ENCODE peak calls at places on chromosomes 2 and 18, in six cellular contexts. One of them, this sample, is unnamed.

GRCh38 chr2:116223912-116224311 is 1590.6 kb upstream of the DDX18 start:
- DNase-seq in CD8-positive, alpha-beta T cell: no peak
- DNase-seq in astrocyte of the spinal cord: no peak
- DNase-seq in aorta: no peak
- DNase-seq in adrenal gland: no peak
- DNase-seq in cardiac fibroblast: no peak
- DNase-seq in this sample: no peak

GRCh38 chr2:35501076-35501475 is 854.5 kb upstream of the CRIM1 start:
- DNase-seq in CD8-positive, alpha-beta T cell: no peak
- DNase-seq in astrocyte of the spinal cord: no peak
- DNase-seq in aorta: no peak
- DNase-seq in adrenal gland: no peak
- DNase-seq in cardiac fibroblast: no peak
- DNase-seq in this sample: no peak

GRCh38 chr2:177432703-177433102 is 40.1 kb downstream of the AGPS start:
- DNase-seq in CD8-positive, alpha-beta T cell: no peak
- DNase-seq in astrocyte of the spinal cord: no peak
- DNase-seq in aorta: no peak
- DNase-seq in adrenal gland: no peak
- DNase-seq in cardiac fibroblast: no peak
- DNase-seq in this sample: no peak

GRCh38 chr2:19476347-19476746 is 117.9 kb upstream of the OSR1 start:
- DNase-seq in CD8-positive, alpha-beta T cell: no peak
- DNase-seq in astrocyte of the spinal cord: no peak
- DNase-seq in aorta: no peak
- DNase-seq in adrenal gland: no peak
- DNase-seq in cardiac fibroblast: no peak
- DNase-seq in this sample: no peak

GRCh38 chr2:190353537-190353899 is 10.1 kb downstream of the INPP1 start:
- DNase-seq in CD8-positive, alpha-beta T cell: no peak
- DNase-seq in astrocyte of the spinal cord: no peak
- DNase-seq in aorta: no peak
- DNase-seq in adrenal gland: no peak
- DNase-seq in cardiac fibroblast: no peak
- DNase-seq in this sample: no peak

GRCh38 chr18:27843783-27844415 is 333.0 kb downstream of the CDH2 start:
- DNase-seq in CD8-positive, alpha-beta T cell: no peak
- DNase-seq in astrocyte of the spinal cord: peak
- DNase-seq in aorta: no peak
- DNase-seq in adrenal gland: no peak
- DNase-seq in cardiac fibroblast: peak
- DNase-seq in this sample: no peak

GRCh38 chr2:58666571-58666970 is 425.4 kb upstream of the FANCL start:
- DNase-seq in CD8-positive, alpha-beta T cell: no peak
- DNase-seq in astrocyte of the spinal cord: no peak
- DNase-seq in aorta: no peak
- DNase-seq in adrenal gland: no peak
- DNase-seq in cardiac fibroblast: no peak
- DNase-seq in this sample: no peak

GRCh38 chr2:12555012-12555645 is 161.6 kb upstream of the TRIB2 start:
- DNase-seq in CD8-positive, alpha-beta T cell: peak
- DNase-seq in astrocyte of the spinal cord: peak
- DNase-seq in aorta: no peak
- DNase-seq in adrenal gland: no peak
- DNase-seq in cardiac fibroblast: peak
- DNase-seq in this sample: no peak

GRCh38 chr18:69757733-69758132 is 189.9 kb downstream of the CD226 start:
- DNase-seq in CD8-positive, alpha-beta T cell: no peak
- DNase-seq in astrocyte of the spinal cord: peak
- DNase-seq in aorta: no peak
- DNase-seq in adrenal gland: no peak
- DNase-seq in cardiac fibroblast: peak
- DNase-seq in this sample: no peak

GRCh38 chr2:237144516-237144915 is 58.8 kb downstream of the COPS8 start:
- DNase-seq in CD8-positive, alpha-beta T cell: no peak
- DNase-seq in astrocyte of the spinal cord: no peak
- DNase-seq in aorta: no peak
- DNase-seq in adrenal gland: no peak
- DNase-seq in cardiac fibroblast: no peak
- DNase-seq in this sample: no peak

GRCh38 chr2:126657636-126658315 is 1.8 kb downstream of the GYPC start:
- DNase-seq in CD8-positive, alpha-beta T cell: peak
- DNase-seq in astrocyte of the spinal cord: peak
- DNase-seq in aorta: peak
- DNase-seq in adrenal gland: peak
- DNase-seq in cardiac fibroblast: peak
- DNase-seq in this sample: peak

GRCh38 chr2:126658910-126659613 is 3.1 kb downstream of the GYPC start:
- DNase-seq in CD8-positive, alpha-beta T cell: peak
- DNase-seq in astrocyte of the spinal cord: peak
- DNase-seq in aorta: peak
- DNase-seq in adrenal gland: peak
- DNase-seq in cardiac fibroblast: peak
- DNase-seq in this sample: peak

GRCh38 chr2:126660068-126660467 is 4.1 kb downstream of the GYPC start:
- DNase-seq in CD8-positive, alpha-beta T cell: no peak
- DNase-seq in astrocyte of the spinal cord: no peak
- DNase-seq in aorta: no peak
- DNase-seq in adrenal gland: no peak
- DNase-seq in cardiac fibroblast: no peak
- DNase-seq in this sample: no peak

GRCh38 chr2:126657146-126657635 is 1.2 kb downstream of the GYPC start:
- DNase-seq in CD8-positive, alpha-beta T cell: peak
- DNase-seq in astrocyte of the spinal cord: peak
- DNase-seq in aorta: peak
- DNase-seq in adrenal gland: peak
- DNase-seq in cardiac fibroblast: peak
- DNase-seq in this sample: peak

DNA sequence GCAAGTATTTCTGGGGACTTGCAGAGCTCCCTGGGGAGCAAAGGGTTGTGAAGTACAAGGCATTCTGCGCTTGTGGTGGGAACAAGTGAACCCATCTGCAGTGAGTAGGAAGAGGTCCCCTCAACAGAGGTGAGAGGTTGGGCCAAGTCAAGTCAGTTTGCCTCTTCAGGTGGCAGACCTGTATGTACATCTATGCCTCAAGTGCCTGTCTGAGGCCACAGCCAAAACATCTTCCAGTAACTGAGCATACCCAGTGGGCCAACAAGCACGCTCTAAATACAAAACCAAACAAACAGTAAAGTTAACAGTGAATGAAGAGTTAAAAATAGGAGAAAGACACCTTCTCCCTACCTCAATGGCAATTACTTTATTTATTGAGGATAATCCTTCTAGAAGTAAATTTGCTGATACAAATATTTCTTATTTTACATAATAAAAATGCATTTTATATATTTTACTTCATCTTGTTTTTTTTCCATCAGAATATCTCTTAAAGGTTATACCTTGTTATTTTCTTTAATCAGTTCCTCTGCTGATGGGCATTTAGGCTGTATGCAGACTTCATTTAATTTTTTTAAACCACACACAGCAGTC is 2.5 kb downstream of the GYPC start:
- DNase-seq in CD8-positive, alpha-beta T cell: peak
- DNase-seq in astrocyte of the spinal cord: no peak
- DNase-seq in aorta: no peak
- DNase-seq in adrenal gland: no peak
- DNase-seq in cardiac fibroblast: no peak
- DNase-seq in this sample: no peak
- H3K4me3 ChIP-seq in CD8-positive, alpha-beta T cell: peak
- H3K4me3 ChIP-seq in astrocyte of the spinal cord: no peak
- H3K4me3 ChIP-seq in aorta: no peak
- H3K4me3 ChIP-seq in adrenal gland: peak
- H3K4me3 ChIP-seq in cardiac fibroblast: no peak
- H3K4me3 ChIP-seq in this sample: peak

GRCh38 chr18:72700961-72701710 is 157.0 kb upstream of the CBLN2 start:
- DNase-seq in CD8-positive, alpha-beta T cell: no peak
- DNase-seq in astrocyte of the spinal cord: peak
- DNase-seq in aorta: no peak
- DNase-seq in adrenal gland: no peak
- DNase-seq in cardiac fibroblast: peak
- DNase-seq in this sample: no peak
- H3K4me3 ChIP-seq in CD8-positive, alpha-beta T cell: no peak
- H3K4me3 ChIP-seq in astrocyte of the spinal cord: no peak
- H3K4me3 ChIP-seq in aorta: no peak
- H3K4me3 ChIP-seq in adrenal gland: no peak
- H3K4me3 ChIP-seq in cardiac fibroblast: no peak
- H3K4me3 ChIP-seq in this sample: no peak

DNA sequence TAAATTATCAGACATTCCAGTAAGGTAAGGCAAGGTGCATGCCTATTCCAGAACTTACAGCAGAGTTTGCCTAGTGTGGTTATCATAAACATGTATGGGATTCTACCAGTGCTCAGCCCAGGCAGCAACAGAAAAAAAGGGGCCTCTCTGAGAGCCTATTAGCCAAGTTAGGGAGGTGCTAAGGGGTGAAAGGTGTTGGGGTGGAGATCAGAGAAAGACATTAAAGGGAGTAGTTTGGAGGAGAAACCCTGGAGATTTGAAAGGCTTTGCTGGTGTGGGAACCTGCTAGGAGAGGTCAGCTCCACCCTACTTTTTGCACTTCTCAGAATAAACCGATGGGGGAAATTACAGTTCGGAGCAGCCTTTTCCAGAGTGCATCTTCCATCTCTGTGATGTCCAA is 2.9 kb downstream of the ARPC2 start:
- DNase-seq in CD8-positive, alpha-beta T cell: no peak
- DNase-seq in astrocyte of the spinal cord: no peak
- DNase-seq in aorta: no peak
- DNase-seq in adrenal gland: no peak
- DNase-seq in cardiac fibroblast: no peak
- DNase-seq in this sample: no peak
- H3K4me3 ChIP-seq in CD8-positive, alpha-beta T cell: peak
- H3K4me3 ChIP-seq in astrocyte of the spinal cord: no peak
- H3K4me3 ChIP-seq in aorta: peak
- H3K4me3 ChIP-seq in adrenal gland: no peak
- H3K4me3 ChIP-seq in cardiac fibroblast: no peak
- H3K4me3 ChIP-seq in this sample: peak

GRCh38 chr2:176158855-176159677 is 2.0 kb downstream of the HOXD3 start:
- DNase-seq in CD8-positive, alpha-beta T cell: no peak
- DNase-seq in astrocyte of the spinal cord: no peak
- DNase-seq in aorta: no peak
- DNase-seq in adrenal gland: no peak
- DNase-seq in cardiac fibroblast: no peak
- DNase-seq in this sample: no peak
- H3K4me3 ChIP-seq in CD8-positive, alpha-beta T cell: no peak
- H3K4me3 ChIP-seq in astrocyte of the spinal cord: no peak
- H3K4me3 ChIP-seq in aorta: no peak
- H3K4me3 ChIP-seq in adrenal gland: no peak
- H3K4me3 ChIP-seq in cardiac fibroblast: no peak
- H3K4me3 ChIP-seq in this sample: no peak